ENCODE peak calls at places on chromosomes 11 and 22, in eight cellular contexts. One of them, this sample, is unnamed.

GRCh38 chr11:96284917-96285316 is 58.1 kb downstream of the MAML2 start:
- DNase-seq in activated naive CD8-positive, alpha-beta T cell treated with anti-CD3 and anti-CD28 coated beads, Interleukin-2, amount 50 U/mL, for 24 hours: no peak
- DNase-seq in PC-9: no peak
- DNase-seq in Kasumi-1: no peak
- DNase-seq in right cardiac atrium: no peak
- DNase-seq in cardiac muscle cell: no peak
- DNase-seq in NCI-H510A treated with DMSO at 0.1 percent for 48 hours: no peak
- DNase-seq in adipocyte: no peak
- DNase-seq in this sample: no peak

GRCh38 chr11:507727-508515 is 879 bp upstream of the RNH1 start:
- DNase-seq in activated naive CD8-positive, alpha-beta T cell treated with anti-CD3 and anti-CD28 coated beads, Interleukin-2, amount 50 U/mL, for 24 hours: no peak
- DNase-seq in PC-9: no peak
- DNase-seq in Kasumi-1: no peak
- DNase-seq in right cardiac atrium: no peak
- DNase-seq in cardiac muscle cell: peak
- DNase-seq in NCI-H510A treated with DMSO at 0.1 percent for 48 hours: no peak
- DNase-seq in adipocyte: peak
- DNase-seq in this sample: no peak

GRCh38 chr11:114232400-114233070 is 63.7 kb upstream of the NNMT start:
- DNase-seq in activated naive CD8-positive, alpha-beta T cell treated with anti-CD3 and anti-CD28 coated beads, Interleukin-2, amount 50 U/mL, for 24 hours: no peak
- DNase-seq in PC-9: no peak
- DNase-seq in Kasumi-1: no peak
- DNase-seq in right cardiac atrium: no peak
- DNase-seq in cardiac muscle cell: no peak
- DNase-seq in NCI-H510A treated with DMSO at 0.1 percent for 48 hours: no peak
- DNase-seq in adipocyte: no peak
- DNase-seq in this sample: no peak

GRCh38 chr22:25447689-25448434 is 116.6 kb upstream of the GRK3 start:
- DNase-seq in activated naive CD8-positive, alpha-beta T cell treated with anti-CD3 and anti-CD28 coated beads, Interleukin-2, amount 50 U/mL, for 24 hours: peak
- DNase-seq in PC-9: peak
- DNase-seq in Kasumi-1: peak
- DNase-seq in right cardiac atrium: peak
- DNase-seq in cardiac muscle cell: peak
- DNase-seq in NCI-H510A treated with DMSO at 0.1 percent for 48 hours: peak
- DNase-seq in adipocyte: peak
- DNase-seq in this sample: peak

GRCh38 chr11:14860511-14860910 is 31.5 kb downstream of the CYP2R1 start:
- DNase-seq in activated naive CD8-positive, alpha-beta T cell treated with anti-CD3 and anti-CD28 coated beads, Interleukin-2, amount 50 U/mL, for 24 hours: no peak
- DNase-seq in PC-9: no peak
- DNase-seq in Kasumi-1: no peak
- DNase-seq in right cardiac atrium: no peak
- DNase-seq in cardiac muscle cell: no peak
- DNase-seq in NCI-H510A treated with DMSO at 0.1 percent for 48 hours: no peak
- DNase-seq in adipocyte: peak
- DNase-seq in this sample: no peak

GRCh38 chr22:22228921-22229320 is 15.7 kb upstream of the VPREB1 start:
- DNase-seq in activated naive CD8-positive, alpha-beta T cell treated with anti-CD3 and anti-CD28 coated beads, Interleukin-2, amount 50 U/mL, for 24 hours: no peak
- DNase-seq in PC-9: no peak
- DNase-seq in Kasumi-1: no peak
- DNase-seq in right cardiac atrium: no peak
- DNase-seq in cardiac muscle cell: no peak
- DNase-seq in NCI-H510A treated with DMSO at 0.1 percent for 48 hours: no peak
- DNase-seq in adipocyte: no peak
- DNase-seq in this sample: no peak

GRCh38 chr11:44539971-44540370 is 25.5 kb upstream of the CD82 start:
- DNase-seq in activated naive CD8-positive, alpha-beta T cell treated with anti-CD3 and anti-CD28 coated beads, Interleukin-2, amount 50 U/mL, for 24 hours: no peak
- DNase-seq in PC-9: no peak
- DNase-seq in Kasumi-1: no peak
- DNase-seq in right cardiac atrium: no peak
- DNase-seq in cardiac muscle cell: no peak
- DNase-seq in NCI-H510A treated with DMSO at 0.1 percent for 48 hours: peak
- DNase-seq in adipocyte: no peak
- DNase-seq in this sample: no peak

GRCh38 chr11:16775604-16776283 is 37.3 kb downstream of the C11orf58 start:
- DNase-seq in activated naive CD8-positive, alpha-beta T cell treated with anti-CD3 and anti-CD28 coated beads, Interleukin-2, amount 50 U/mL, for 24 hours: no peak
- DNase-seq in PC-9: no peak
- DNase-seq in Kasumi-1: no peak
- DNase-seq in right cardiac atrium: no peak
- DNase-seq in cardiac muscle cell: no peak
- DNase-seq in NCI-H510A treated with DMSO at 0.1 percent for 48 hours: no peak
- DNase-seq in adipocyte: no peak
- DNase-seq in this sample: no peak

GRCh38 chr11:19892387-19892786 is 179.8 kb downstream of the NAV2 start:
- DNase-seq in activated naive CD8-positive, alpha-beta T cell treated with anti-CD3 and anti-CD28 coated beads, Interleukin-2, amount 50 U/mL, for 24 hours: no peak
- DNase-seq in PC-9: no peak
- DNase-seq in Kasumi-1: no peak
- DNase-seq in right cardiac atrium: no peak
- DNase-seq in cardiac muscle cell: no peak
- DNase-seq in NCI-H510A treated with DMSO at 0.1 percent for 48 hours: no peak
- DNase-seq in adipocyte: no peak
- DNase-seq in this sample: no peak

GRCh38 chr11:72066855-72067254 is 13.5 kb downstream of the NUMA1 start:
- DNase-seq in activated naive CD8-positive, alpha-beta T cell treated with anti-CD3 and anti-CD28 coated beads, Interleukin-2, amount 50 U/mL, for 24 hours: no peak
- DNase-seq in PC-9: no peak
- DNase-seq in Kasumi-1: no peak
- DNase-seq in right cardiac atrium: no peak
- DNase-seq in cardiac muscle cell: no peak
- DNase-seq in NCI-H510A treated with DMSO at 0.1 percent for 48 hours: no peak
- DNase-seq in adipocyte: peak
- DNase-seq in this sample: no peak

GRCh38 chr11:19367051-19367709 is 126.4 kb upstream of the E2F8 start:
- DNase-seq in activated naive CD8-positive, alpha-beta T cell treated with anti-CD3 and anti-CD28 coated beads, Interleukin-2, amount 50 U/mL, for 24 hours: no peak
- DNase-seq in PC-9: no peak
- DNase-seq in Kasumi-1: no peak
- DNase-seq in right cardiac atrium: no peak
- DNase-seq in cardiac muscle cell: no peak
- DNase-seq in NCI-H510A treated with DMSO at 0.1 percent for 48 hours: no peak
- DNase-seq in adipocyte: peak
- DNase-seq in this sample: no peak

GRCh38 chr11:58921778-58922390 is 17.4 kb upstream of the GLYATL1 start:
- DNase-seq in activated naive CD8-positive, alpha-beta T cell treated with anti-CD3 and anti-CD28 coated beads, Interleukin-2, amount 50 U/mL, for 24 hours: no peak
- DNase-seq in PC-9: no peak
- DNase-seq in Kasumi-1: no peak
- DNase-seq in right cardiac atrium: no peak
- DNase-seq in cardiac muscle cell: no peak
- DNase-seq in NCI-H510A treated with DMSO at 0.1 percent for 48 hours: no peak
- DNase-seq in adipocyte: no peak
- DNase-seq in this sample: no peak

GRCh38 chr11:2812371-2812991 is 73.1 kb downstream of the CDKN1C start:
- DNase-seq in activated naive CD8-positive, alpha-beta T cell treated with anti-CD3 and anti-CD28 coated beads, Interleukin-2, amount 50 U/mL, for 24 hours: peak
- DNase-seq in PC-9: no peak
- DNase-seq in Kasumi-1: peak
- DNase-seq in right cardiac atrium: peak
- DNase-seq in cardiac muscle cell: peak
- DNase-seq in NCI-H510A treated with DMSO at 0.1 percent for 48 hours: no peak
- DNase-seq in adipocyte: peak
- DNase-seq in this sample: no peak

GRCh38 chr11:104705475-104706195 is 192.6 kb downstream of the CASP12 start:
- DNase-seq in activated naive CD8-positive, alpha-beta T cell treated with anti-CD3 and anti-CD28 coated beads, Interleukin-2, amount 50 U/mL, for 24 hours: peak
- DNase-seq in PC-9: no peak
- DNase-seq in Kasumi-1: peak
- DNase-seq in right cardiac atrium: peak
- DNase-seq in cardiac muscle cell: no peak
- DNase-seq in NCI-H510A treated with DMSO at 0.1 percent for 48 hours: peak
- DNase-seq in adipocyte: no peak
- DNase-seq in this sample: peak

GRCh38 chr11:77141475-77141874 is 13.4 kb downstream of the MYO7A start:
- DNase-seq in activated naive CD8-positive, alpha-beta T cell treated with anti-CD3 and anti-CD28 coated beads, Interleukin-2, amount 50 U/mL, for 24 hours: no peak
- DNase-seq in PC-9: no peak
- DNase-seq in Kasumi-1: no peak
- DNase-seq in right cardiac atrium: no peak
- DNase-seq in cardiac muscle cell: no peak
- DNase-seq in NCI-H510A treated with DMSO at 0.1 percent for 48 hours: no peak
- DNase-seq in adipocyte: no peak
- DNase-seq in this sample: no peak

GRCh38 chr22:41302016-41302767 is 867 bp downstream of the ZC3H7B start:
- DNase-seq in activated naive CD8-positive, alpha-beta T cell treated with anti-CD3 and anti-CD28 coated beads, Interleukin-2, amount 50 U/mL, for 24 hours: peak
- DNase-seq in PC-9: no peak
- DNase-seq in Kasumi-1: no peak
- DNase-seq in right cardiac atrium: no peak
- DNase-seq in cardiac muscle cell: peak
- DNase-seq in NCI-H510A treated with DMSO at 0.1 percent for 48 hours: no peak
- DNase-seq in adipocyte: peak
- DNase-seq in this sample: peak

GRCh38 chr11:106842134-106842533 is 176.1 kb downstream of the GUCY1A2 start:
- DNase-seq in activated naive CD8-positive, alpha-beta T cell treated with anti-CD3 and anti-CD28 coated beads, Interleukin-2, amount 50 U/mL, for 24 hours: no peak
- DNase-seq in PC-9: no peak
- DNase-seq in Kasumi-1: no peak
- DNase-seq in right cardiac atrium: no peak
- DNase-seq in cardiac muscle cell: no peak
- DNase-seq in NCI-H510A treated with DMSO at 0.1 percent for 48 hours: no peak
- DNase-seq in adipocyte: no peak
- DNase-seq in this sample: no peak

GRCh38 chr11:494761-495536 is 12.1 kb downstream of the RNH1 start:
- DNase-seq in activated naive CD8-positive, alpha-beta T cell treated with anti-CD3 and anti-CD28 coated beads, Interleukin-2, amount 50 U/mL, for 24 hours: no peak
- DNase-seq in PC-9: no peak
- DNase-seq in Kasumi-1: no peak
- DNase-seq in right cardiac atrium: no peak
- DNase-seq in cardiac muscle cell: no peak
- DNase-seq in NCI-H510A treated with DMSO at 0.1 percent for 48 hours: no peak
- DNase-seq in adipocyte: no peak
- DNase-seq in this sample: no peak

GRCh38 chr11:117146521-117146920 is 2.4 kb downstream of the PAFAH1B2 start:
- DNase-seq in activated naive CD8-positive, alpha-beta T cell treated with anti-CD3 and anti-CD28 coated beads, Interleukin-2, amount 50 U/mL, for 24 hours: no peak
- DNase-seq in PC-9: no peak
- DNase-seq in Kasumi-1: no peak
- DNase-seq in right cardiac atrium: no peak
- DNase-seq in cardiac muscle cell: no peak
- DNase-seq in NCI-H510A treated with DMSO at 0.1 percent for 48 hours: no peak
- DNase-seq in adipocyte: peak
- DNase-seq in this sample: no peak

GRCh38 chr11:69301491-69302401 is 7.8 kb downstream of the MYEOV start:
- DNase-seq in activated naive CD8-positive, alpha-beta T cell treated with anti-CD3 and anti-CD28 coated beads, Interleukin-2, amount 50 U/mL, for 24 hours: peak
- DNase-seq in PC-9: peak
- DNase-seq in Kasumi-1: no peak
- DNase-seq in right cardiac atrium: peak
- DNase-seq in cardiac muscle cell: no peak
- DNase-seq in NCI-H510A treated with DMSO at 0.1 percent for 48 hours: no peak
- DNase-seq in adipocyte: peak
- DNase-seq in this sample: no peak

GRCh38 chr22:31253949-31254348 is 38.3 kb downstream of the PIK3IP1 start:
- DNase-seq in activated naive CD8-positive, alpha-beta T cell treated with anti-CD3 and anti-CD28 coated beads, Interleukin-2, amount 50 U/mL, for 24 hours: no peak
- DNase-seq in PC-9: peak
- DNase-seq in Kasumi-1: no peak
- DNase-seq in right cardiac atrium: peak
- DNase-seq in cardiac muscle cell: no peak
- DNase-seq in NCI-H510A treated with DMSO at 0.1 percent for 48 hours: peak
- DNase-seq in adipocyte: no peak
- DNase-seq in this sample: no peak

GRCh38 chr11:75198278-75198948 is 42.2 kb upstream of the TPBGL start:
- DNase-seq in activated naive CD8-positive, alpha-beta T cell treated with anti-CD3 and anti-CD28 coated beads, Interleukin-2, amount 50 U/mL, for 24 hours: no peak
- DNase-seq in PC-9: no peak
- DNase-seq in Kasumi-1: no peak
- DNase-seq in right cardiac atrium: no peak
- DNase-seq in cardiac muscle cell: no peak
- DNase-seq in NCI-H510A treated with DMSO at 0.1 percent for 48 hours: no peak
- DNase-seq in adipocyte: no peak
- DNase-seq in this sample: no peak

GRCh38 chr11:112526699-112527410 is 266.2 kb upstream of the PLET1 start:
- DNase-seq in activated naive CD8-positive, alpha-beta T cell treated with anti-CD3 and anti-CD28 coated beads, Interleukin-2, amount 50 U/mL, for 24 hours: peak
- DNase-seq in PC-9: peak
- DNase-seq in Kasumi-1: no peak
- DNase-seq in right cardiac atrium: no peak
- DNase-seq in cardiac muscle cell: no peak
- DNase-seq in NCI-H510A treated with DMSO at 0.1 percent for 48 hours: no peak
- DNase-seq in adipocyte: no peak
- DNase-seq in this sample: no peak

GRCh38 chr11:57426754-57427691 is at the start of gene SLC43A3:
- DNase-seq in activated naive CD8-positive, alpha-beta T cell treated with anti-CD3 and anti-CD28 coated beads, Interleukin-2, amount 50 U/mL, for 24 hours: peak
- DNase-seq in PC-9: peak
- DNase-seq in Kasumi-1: peak
- DNase-seq in right cardiac atrium: peak
- DNase-seq in cardiac muscle cell: peak
- DNase-seq in NCI-H510A treated with DMSO at 0.1 percent for 48 hours: no peak
- DNase-seq in adipocyte: peak
- DNase-seq in this sample: peak

GRCh38 chr11:68539370-68539769 is 78.8 kb downstream of the PPP6R3 start:
- DNase-seq in activated naive CD8-positive, alpha-beta T cell treated with anti-CD3 and anti-CD28 coated beads, Interleukin-2, amount 50 U/mL, for 24 hours: no peak
- DNase-seq in PC-9: no peak
- DNase-seq in Kasumi-1: no peak
- DNase-seq in right cardiac atrium: no peak
- DNase-seq in cardiac muscle cell: no peak
- DNase-seq in NCI-H510A treated with DMSO at 0.1 percent for 48 hours: no peak
- DNase-seq in adipocyte: no peak
- DNase-seq in this sample: no peak

GRCh38 chr11:35390737-35391682 is 28.3 kb downstream of the SLC1A2 start:
- DNase-seq in activated naive CD8-positive, alpha-beta T cell treated with anti-CD3 and anti-CD28 coated beads, Interleukin-2, amount 50 U/mL, for 24 hours: peak
- DNase-seq in PC-9: peak
- DNase-seq in Kasumi-1: no peak
- DNase-seq in right cardiac atrium: no peak
- DNase-seq in cardiac muscle cell: no peak
- DNase-seq in NCI-H510A treated with DMSO at 0.1 percent for 48 hours: no peak
- DNase-seq in adipocyte: peak
- DNase-seq in this sample: no peak

GRCh38 chr22:27682438-27682837 is 119.1 kb downstream of the MN1 start:
- DNase-seq in activated naive CD8-positive, alpha-beta T cell treated with anti-CD3 and anti-CD28 coated beads, Interleukin-2, amount 50 U/mL, for 24 hours: no peak
- DNase-seq in PC-9: no peak
- DNase-seq in Kasumi-1: no peak
- DNase-seq in right cardiac atrium: no peak
- DNase-seq in cardiac muscle cell: peak
- DNase-seq in NCI-H510A treated with DMSO at 0.1 percent for 48 hours: no peak
- DNase-seq in adipocyte: no peak
- DNase-seq in this sample: no peak

GRCh38 chr11:85826096-85826855 is 15.3 kb upstream of the SYTL2 start:
- DNase-seq in activated naive CD8-positive, alpha-beta T cell treated with anti-CD3 and anti-CD28 coated beads, Interleukin-2, amount 50 U/mL, for 24 hours: peak
- DNase-seq in PC-9: peak
- DNase-seq in Kasumi-1: peak
- DNase-seq in right cardiac atrium: peak
- DNase-seq in cardiac muscle cell: peak
- DNase-seq in NCI-H510A treated with DMSO at 0.1 percent for 48 hours: no peak
- DNase-seq in adipocyte: peak
- DNase-seq in this sample: no peak

GRCh38 chr11:9029477-9029876 is 25.7 kb upstream of the NRIP3 start:
- DNase-seq in activated naive CD8-positive, alpha-beta T cell treated with anti-CD3 and anti-CD28 coated beads, Interleukin-2, amount 50 U/mL, for 24 hours: no peak
- DNase-seq in PC-9: no peak
- DNase-seq in Kasumi-1: no peak
- DNase-seq in right cardiac atrium: no peak
- DNase-seq in cardiac muscle cell: no peak
- DNase-seq in NCI-H510A treated with DMSO at 0.1 percent for 48 hours: no peak
- DNase-seq in adipocyte: no peak
- DNase-seq in this sample: no peak

GRCh38 chr11:62553839-62554361 is 7.3 kb upstream of the AHNAK start:
- DNase-seq in activated naive CD8-positive, alpha-beta T cell treated with anti-CD3 and anti-CD28 coated beads, Interleukin-2, amount 50 U/mL, for 24 hours: no peak
- DNase-seq in PC-9: peak
- DNase-seq in Kasumi-1: no peak
- DNase-seq in right cardiac atrium: no peak
- DNase-seq in cardiac muscle cell: no peak
- DNase-seq in NCI-H510A treated with DMSO at 0.1 percent for 48 hours: no peak
- DNase-seq in adipocyte: peak
- DNase-seq in this sample: no peak

GRCh38 chr11:70669871-70670683 is 271.7 kb downstream of the CTTN start:
- DNase-seq in activated naive CD8-positive, alpha-beta T cell treated with anti-CD3 and anti-CD28 coated beads, Interleukin-2, amount 50 U/mL, for 24 hours: no peak
- DNase-seq in PC-9: no peak
- DNase-seq in Kasumi-1: no peak
- DNase-seq in right cardiac atrium: no peak
- DNase-seq in cardiac muscle cell: no peak
- DNase-seq in NCI-H510A treated with DMSO at 0.1 percent for 48 hours: no peak
- DNase-seq in adipocyte: no peak
- DNase-seq in this sample: no peak

GRCh38 chr22:22237521-22237920 is 7.1 kb upstream of the VPREB1 start:
- DNase-seq in activated naive CD8-positive, alpha-beta T cell treated with anti-CD3 and anti-CD28 coated beads, Interleukin-2, amount 50 U/mL, for 24 hours: no peak
- DNase-seq in PC-9: no peak
- DNase-seq in Kasumi-1: no peak
- DNase-seq in right cardiac atrium: no peak
- DNase-seq in cardiac muscle cell: no peak
- DNase-seq in NCI-H510A treated with DMSO at 0.1 percent for 48 hours: no peak
- DNase-seq in adipocyte: no peak
- DNase-seq in this sample: no peak

GRCh38 chr11:117518455-117518854 is 190.8 kb downstream of the CEP164 start:
- DNase-seq in activated naive CD8-positive, alpha-beta T cell treated with anti-CD3 and anti-CD28 coated beads, Interleukin-2, amount 50 U/mL, for 24 hours: no peak
- DNase-seq in PC-9: no peak
- DNase-seq in Kasumi-1: no peak
- DNase-seq in right cardiac atrium: no peak
- DNase-seq in cardiac muscle cell: no peak
- DNase-seq in NCI-H510A treated with DMSO at 0.1 percent for 48 hours: no peak
- DNase-seq in adipocyte: no peak
- DNase-seq in this sample: no peak

GRCh38 chr22:44542561-44543222 is 44.7 kb upstream of the RTL6 start:
- DNase-seq in activated naive CD8-positive, alpha-beta T cell treated with anti-CD3 and anti-CD28 coated beads, Interleukin-2, amount 50 U/mL, for 24 hours: no peak
- DNase-seq in PC-9: no peak
- DNase-seq in Kasumi-1: no peak
- DNase-seq in right cardiac atrium: no peak
- DNase-seq in cardiac muscle cell: no peak
- DNase-seq in NCI-H510A treated with DMSO at 0.1 percent for 48 hours: no peak
- DNase-seq in adipocyte: no peak
- DNase-seq in this sample: no peak

This sample was measured in naive B cell.